ENCODE peak calls at places on chromosomes 7 and 10, in nine cellular contexts. One of them, this sample, is unnamed. For H3K4me1, the result is how much of the 10 kb centered on the place peaks cover.

GRCh38 chr10:116472874-116473273 is 45.2 kb downstream of the PNLIPRP3 start:
- DNase-seq in A549: no peak
- DNase-seq in endothelial cell of umbilical vein: no peak
- DNase-seq in heart left ventricle: no peak
- DNase-seq in thyroid gland: no peak
- DNase-seq in esophagus squamous epithelium: no peak
- DNase-seq in IMR-90: peak
- DNase-seq in testis: no peak
- DNase-seq in right lobe of liver: no peak
- DNase-seq in this sample: no peak

GRCh38 chr10:118704711-118705110 is 50.1 kb downstream of the CACUL1 start:
- DNase-seq in A549: no peak
- DNase-seq in IMR-90: no peak
- DNase-seq in thyroid gland: no peak
- DNase-seq in endothelial cell of umbilical vein: no peak
- DNase-seq in testis: no peak
- DNase-seq in right lobe of liver: no peak
- DNase-seq in heart left ventricle: no peak
- DNase-seq in esophagus squamous epithelium: no peak
- DNase-seq in this sample: no peak

GRCh38 chr10:5551531-5552375 is 27.0 kb downstream of the CALML3 start:
- DNase-seq in thyroid gland: no peak
- DNase-seq in heart left ventricle: peak
- DNase-seq in endothelial cell of umbilical vein: no peak
- DNase-seq in right lobe of liver: no peak
- DNase-seq in testis: no peak
- DNase-seq in IMR-90: peak
- DNase-seq in A549: no peak
- DNase-seq in esophagus squamous epithelium: no peak
- DNase-seq in this sample: no peak

GRCh38 chr10:63346015-63346441 is 119.7 kb downstream of the JMJD1C start:
- DNase-seq in thyroid gland: no peak
- DNase-seq in IMR-90: peak
- DNase-seq in A549: no peak
- DNase-seq in right lobe of liver: no peak
- DNase-seq in heart left ventricle: no peak
- DNase-seq in testis: no peak
- DNase-seq in endothelial cell of umbilical vein: peak
- DNase-seq in esophagus squamous epithelium: no peak
- DNase-seq in this sample: no peak

GRCh38 chr7:4681922-4682620 is at the start of gene FOXK1:
- DNase-seq in thyroid gland: peak
- DNase-seq in esophagus squamous epithelium: no peak
- DNase-seq in IMR-90: peak
- DNase-seq in heart left ventricle: peak
- DNase-seq in A549: peak
- DNase-seq in endothelial cell of umbilical vein: peak
- DNase-seq in testis: peak
- DNase-seq in right lobe of liver: peak
- DNase-seq in this sample: peak

GRCh38 chr10:75606203-75606779 is 174.9 kb downstream of the LRMDA start:
- DNase-seq in esophagus squamous epithelium: no peak
- DNase-seq in heart left ventricle: no peak
- DNase-seq in testis: no peak
- DNase-seq in thyroid gland: no peak
- DNase-seq in IMR-90: no peak
- DNase-seq in right lobe of liver: peak
- DNase-seq in endothelial cell of umbilical vein: no peak
- DNase-seq in A549: no peak
- DNase-seq in this sample: no peak

GRCh38 chr7:16847381-16847860 is 34.4 kb downstream of the AGR3 start:
- DNase-seq in right lobe of liver: no peak
- DNase-seq in testis: no peak
- DNase-seq in thyroid gland: no peak
- DNase-seq in heart left ventricle: no peak
- DNase-seq in IMR-90: peak
- DNase-seq in A549: peak
- DNase-seq in endothelial cell of umbilical vein: no peak
- DNase-seq in esophagus squamous epithelium: no peak
- DNase-seq in this sample: no peak

GRCh38 chr7:157440346-157441022 is 103.7 kb downstream of the DNAJB6 start:
- DNase-seq in right lobe of liver: no peak
- DNase-seq in esophagus squamous epithelium: no peak
- DNase-seq in thyroid gland: no peak
- DNase-seq in heart left ventricle: no peak
- DNase-seq in A549: no peak
- DNase-seq in endothelial cell of umbilical vein: no peak
- DNase-seq in IMR-90: no peak
- DNase-seq in testis: no peak
- DNase-seq in this sample: no peak

GRCh38 chr10:100637785-100638184 is 102.0 kb downstream of the HIF1AN start:
- DNase-seq in thyroid gland: no peak
- DNase-seq in esophagus squamous epithelium: no peak
- DNase-seq in endothelial cell of umbilical vein: peak
- DNase-seq in IMR-90: no peak
- DNase-seq in heart left ventricle: no peak
- DNase-seq in right lobe of liver: no peak
- DNase-seq in testis: peak
- DNase-seq in A549: peak
- DNase-seq in this sample: no peak

GRCh38 chr7:132709971-132710567 is 133.8 kb upstream of the PLXNA4 start:
- DNase-seq in thyroid gland: peak
- DNase-seq in right lobe of liver: no peak
- DNase-seq in endothelial cell of umbilical vein: peak
- DNase-seq in A549: no peak
- DNase-seq in esophagus squamous epithelium: no peak
- DNase-seq in heart left ventricle: no peak
- DNase-seq in testis: peak
- DNase-seq in IMR-90: peak
- DNase-seq in this sample: no peak

GRCh38 chr7:31603076-31603475 is 83.9 kb upstream of the PPP1R17 start:
- DNase-seq in esophagus squamous epithelium: no peak
- DNase-seq in thyroid gland: no peak
- DNase-seq in IMR-90: no peak
- DNase-seq in heart left ventricle: no peak
- DNase-seq in endothelial cell of umbilical vein: no peak
- DNase-seq in A549: no peak
- DNase-seq in testis: no peak
- DNase-seq in right lobe of liver: no peak
- DNase-seq in this sample: no peak

GRCh38 chr10:65907199-65907712 is 1018.6 kb upstream of the LRRTM3 start:
- DNase-seq in A549: no peak
- DNase-seq in heart left ventricle: no peak
- DNase-seq in right lobe of liver: no peak
- DNase-seq in IMR-90: no peak
- DNase-seq in thyroid gland: no peak
- DNase-seq in endothelial cell of umbilical vein: no peak
- DNase-seq in testis: no peak
- DNase-seq in esophagus squamous epithelium: no peak
- DNase-seq in this sample: no peak

GRCh38 chr10:7601023-7601656 is 65.6 kb downstream of the ITIH5 start:
- DNase-seq in right lobe of liver: no peak
- DNase-seq in esophagus squamous epithelium: no peak
- DNase-seq in A549: no peak
- DNase-seq in thyroid gland: no peak
- DNase-seq in endothelial cell of umbilical vein: no peak
- DNase-seq in IMR-90: no peak
- DNase-seq in testis: no peak
- DNase-seq in heart left ventricle: no peak
- DNase-seq in this sample: no peak

GRCh38 chr10:33947563-33947962 is 613.1 kb upstream of the NRP1 start:
- DNase-seq in endothelial cell of umbilical vein: no peak
- DNase-seq in thyroid gland: no peak
- DNase-seq in heart left ventricle: no peak
- DNase-seq in A549: no peak
- DNase-seq in right lobe of liver: no peak
- DNase-seq in testis: no peak
- DNase-seq in IMR-90: no peak
- DNase-seq in esophagus squamous epithelium: no peak
- DNase-seq in this sample: no peak

GRCh38 chr7:148982596-148983219 is 45.6 kb downstream of the PDIA4 start:
- DNase-seq in right lobe of liver: no peak
- DNase-seq in A549: no peak
- DNase-seq in thyroid gland: no peak
- DNase-seq in heart left ventricle: no peak
- DNase-seq in endothelial cell of umbilical vein: peak
- DNase-seq in esophagus squamous epithelium: no peak
- DNase-seq in testis: peak
- DNase-seq in IMR-90: peak
- DNase-seq in this sample: peak

DNA sequence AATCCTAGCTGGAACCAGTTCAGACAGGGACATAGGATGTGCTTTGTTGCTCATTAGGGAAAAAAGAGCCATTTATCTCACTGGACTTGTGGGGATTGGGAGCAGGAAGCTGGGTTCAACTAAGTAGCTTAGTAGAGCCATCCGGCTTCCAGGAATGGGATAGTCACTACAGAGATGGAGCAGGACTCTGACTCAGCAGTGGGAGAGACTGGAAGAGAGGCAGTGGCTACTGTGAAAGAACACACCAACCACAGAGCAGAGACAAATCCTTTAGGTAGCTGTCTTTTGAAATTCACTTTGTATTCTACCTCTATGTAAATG is 100.6 kb upstream of the DKK1 start:
- DNase-seq in endothelial cell of umbilical vein: no peak
- DNase-seq in heart left ventricle: no peak
- DNase-seq in right lobe of liver: no peak
- DNase-seq in testis: no peak
- DNase-seq in thyroid gland: no peak
- DNase-seq in IMR-90: peak
- DNase-seq in A549: no peak
- DNase-seq in esophagus squamous epithelium: no peak
- DNase-seq in this sample: no peak
- H3K4me1 ChIP-seq in endothelial cell of umbilical vein: under half
- H3K4me1 ChIP-seq in heart left ventricle: under half
- H3K4me1 ChIP-seq in right lobe of liver: under half
- H3K4me1 ChIP-seq in testis: under half
- H3K4me1 ChIP-seq in thyroid gland: under half
- H3K4me1 ChIP-seq in IMR-90: under half
- H3K4me1 ChIP-seq in A549: under half
- H3K4me1 ChIP-seq in esophagus squamous epithelium: under half
- H3K4me1 ChIP-seq in this sample: under half

DNA sequence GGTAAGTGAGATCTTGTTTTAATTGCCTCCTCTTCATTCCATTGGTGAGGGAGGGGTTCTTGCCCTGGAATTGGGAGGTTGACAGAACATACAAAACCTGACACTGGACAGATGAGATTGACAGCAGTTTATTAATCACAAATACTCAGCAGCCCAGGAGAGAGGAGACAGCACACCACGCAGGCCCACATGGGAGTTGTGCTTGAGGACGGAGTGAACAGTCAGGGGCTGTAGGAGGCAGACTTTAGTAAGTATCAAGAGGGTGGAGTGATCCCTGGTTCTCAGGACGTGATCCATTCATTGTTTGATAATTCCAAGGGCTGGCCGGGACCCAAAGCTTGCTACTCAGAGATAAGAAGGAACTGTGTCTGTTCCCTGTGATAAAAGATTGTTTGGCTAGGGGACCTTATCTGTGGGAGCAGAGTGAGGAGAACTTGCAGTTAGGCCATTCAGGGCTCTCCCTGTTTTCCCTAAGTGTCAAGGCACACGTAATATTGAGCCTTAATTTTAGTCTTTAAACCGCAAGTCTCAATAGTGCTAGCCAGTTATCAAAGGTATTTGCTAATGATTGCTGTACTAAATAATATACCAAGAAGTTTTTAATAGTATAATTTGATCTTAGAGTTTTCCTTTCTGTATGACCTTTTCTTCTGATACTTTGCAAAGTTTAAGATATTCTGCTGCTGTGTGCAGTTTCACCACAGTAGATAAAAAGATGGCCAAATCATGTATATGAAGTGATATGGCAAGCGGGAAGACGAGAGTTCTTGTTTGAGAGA is 14.5 kb downstream of the CAPZA2 start:
- DNase-seq in right lobe of liver: peak
- DNase-seq in testis: peak
- DNase-seq in thyroid gland: no peak
- DNase-seq in IMR-90: peak
- DNase-seq in endothelial cell of umbilical vein: peak
- DNase-seq in esophagus squamous epithelium: no peak
- DNase-seq in heart left ventricle: peak
- DNase-seq in A549: no peak
- DNase-seq in this sample: peak
- H3K4me3 ChIP-seq in right lobe of liver: no peak
- H3K4me3 ChIP-seq in testis: no peak
- H3K4me3 ChIP-seq in thyroid gland: no peak
- H3K4me3 ChIP-seq in IMR-90: no peak
- H3K4me3 ChIP-seq in endothelial cell of umbilical vein: peak
- H3K4me3 ChIP-seq in esophagus squamous epithelium: no peak
- H3K4me3 ChIP-seq in heart left ventricle: no peak
- H3K4me3 ChIP-seq in A549: no peak
- H3K4me3 ChIP-seq in this sample: no peak

DNA sequence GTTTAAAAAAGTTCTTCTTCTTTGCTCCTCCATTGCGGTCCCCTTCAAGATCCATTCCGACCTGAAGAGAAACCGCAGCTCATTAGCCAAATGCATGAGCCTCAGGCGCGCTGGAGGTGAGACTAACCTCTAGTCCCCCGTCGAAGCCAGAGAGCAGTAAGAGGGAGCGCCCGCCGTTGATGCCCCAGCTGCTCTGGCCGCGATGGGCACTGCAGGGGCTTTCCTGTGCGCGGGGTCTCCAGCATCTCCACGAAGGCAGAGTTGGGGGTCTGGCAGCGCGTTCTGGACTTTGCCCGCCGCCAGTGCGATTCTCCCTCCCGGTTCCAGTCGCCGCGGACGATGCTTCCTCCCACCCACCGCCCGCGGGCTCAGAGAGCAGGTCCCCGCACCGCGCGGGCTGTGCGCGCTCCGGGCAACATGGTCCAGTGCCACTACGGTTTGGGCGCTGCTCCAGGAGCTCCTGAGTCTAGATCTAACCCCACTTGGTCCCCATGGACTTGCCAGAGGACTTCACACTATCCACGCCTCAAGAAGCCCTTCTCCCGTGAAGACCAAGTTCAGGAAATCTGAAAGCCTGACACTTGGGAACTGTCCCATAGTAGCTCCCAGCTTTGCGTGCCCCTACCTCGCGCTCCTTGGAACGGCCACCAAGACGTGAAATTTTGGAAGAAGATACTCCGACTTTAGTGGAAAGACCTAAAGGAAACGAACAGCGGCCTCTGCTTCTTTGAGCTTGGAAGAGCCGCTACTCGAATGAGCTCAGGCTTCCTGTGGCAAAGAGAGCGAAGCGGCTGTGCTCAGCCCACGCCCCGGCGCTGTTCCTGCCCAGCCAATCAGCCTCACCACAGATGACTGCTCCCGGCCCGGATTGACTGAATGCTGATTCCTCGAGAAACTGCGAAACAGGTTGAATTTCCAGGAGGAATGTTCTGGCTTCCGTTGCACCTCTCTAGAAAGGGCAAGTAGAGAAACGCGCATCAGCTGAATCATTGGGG is at the start of gene ABCB1:
- DNase-seq in thyroid gland: peak
- DNase-seq in esophagus squamous epithelium: no peak
- DNase-seq in right lobe of liver: peak
- DNase-seq in heart left ventricle: peak
- DNase-seq in testis: peak
- DNase-seq in endothelial cell of umbilical vein: peak
- DNase-seq in IMR-90: peak
- DNase-seq in A549: peak
- DNase-seq in this sample: peak
- TF ChIP-seq POLR2A in thyroid gland: peak
- TF ChIP-seq POLR2A in esophagus squamous epithelium: no peak
- TF ChIP-seq POLR2A in right lobe of liver: peak
- TF ChIP-seq POLR2A in heart left ventricle: peak
- TF ChIP-seq POLR2A in testis: no peak
- TF ChIP-seq POLR2A in endothelial cell of umbilical vein: no peak
- TF ChIP-seq POLR2A in IMR-90: no peak
- TF ChIP-seq POLR2A in A549: no peak
- TF ChIP-seq POLR2A in this sample: peak

GRCh38 chr10:69334258-69335062 is 56.2 kb downstream of the HK1 start:
- DNase-seq in testis: no peak
- DNase-seq in IMR-90: no peak
- DNase-seq in right lobe of liver: no peak
- DNase-seq in esophagus squamous epithelium: no peak
- DNase-seq in thyroid gland: peak
- DNase-seq in endothelial cell of umbilical vein: no peak
- DNase-seq in heart left ventricle: no peak
- DNase-seq in A549: no peak
- DNase-seq in this sample: no peak
- H3K4me1 ChIP-seq in testis: under half
- H3K4me1 ChIP-seq in IMR-90: under half
- H3K4me1 ChIP-seq in right lobe of liver: under half
- H3K4me1 ChIP-seq in esophagus squamous epithelium: half or more
- H3K4me1 ChIP-seq in thyroid gland: half or more
- H3K4me1 ChIP-seq in endothelial cell of umbilical vein: under half
- H3K4me1 ChIP-seq in heart left ventricle: under half
- H3K4me1 ChIP-seq in A549: under half
- H3K4me1 ChIP-seq in this sample: under half